ENCODE peak calls at places on chromosomes 2 and 18, in six cellular contexts. W is tibial artery, Z is astrocyte of the spinal cord, B is upper lobe of right lung, E is spleen, I is astrocyte of the cerebellum. C is an unnamed sample.

GRCh38 chr2:201784547-201784946 is 3.8 kb upstream of the ALS2 start:
- DNase-seq in I (no peak), W (no peak), Z (no peak), B (no peak), E (no peak), C (no peak)

GRCh38 chr2:231711677-231712461 is 3.5 kb downstream of the PTMA start:
- DNase-seq in W (no peak), E (peak; percentile 77), B (no peak), Z (no peak), I (no peak), C (no peak)

GRCh38 chr2:189370719-189371118 is 70.6 kb upstream of the WDR75 start:
- DNase-seq in Z (no peak), B (no peak), W (no peak), E (no peak), I (no peak), C (peak; percentile 64)

GRCh38 chr2:189086710-189087109 is 92.9 kb downstream of the COL5A2 start:
- DNase-seq in B (no peak), I (no peak), W (no peak), E (no peak), Z (peak; percentile 51), C (peak; percentile 84)

GRCh38 chr2:109171444-109172334 is 42.7 kb downstream of the SH3RF3 start:
- DNase-seq in W (peak; percentile 96), E (no peak), I (peak; percentile 93), Z (peak; percentile 98), B (no peak), C (peak; percentile 94)

GRCh38 chr2:142531375-142531774 is 346.1 kb upstream of the KYNU start:
- DNase-seq in E (no peak), Z (peak; percentile 7), B (no peak), W (no peak), I (no peak), C (no peak)

GRCh38 chr2:52386433-52386832 is 1354.5 kb upstream of the NRXN1 start:
- DNase-seq in E (no peak), W (no peak), I (no peak), B (no peak), Z (no peak), C (no peak)

GRCh38 chr2:216366777-216367465 is 5.4 kb downstream of the MARCHF4 start:
- DNase-seq in B (no peak), I (no peak), Z (peak; percentile 17), W (no peak), E (no peak), C (no peak)

GRCh38 chr2:221671515-221671914 is 99.4 kb upstream of the EPHA4 start:
- DNase-seq in Z (peak; percentile 46), W (no peak), E (no peak), I (no peak), B (no peak), C (peak; percentile 36)

GRCh38 chr2:85419009-85419711 is 646 bp downstream of the SH2D6 start:
- DNase-seq in I (no peak), Z (no peak), W (no peak), B (no peak), E (no peak), C (no peak)

GRCh38 chr2:20064421-20064820 is 13.0 kb upstream of the LAPTM4A start:
- DNase-seq in B (no peak), I (no peak), E (no peak), Z (no peak), W (no peak), C (no peak)

GRCh38 chr18:38025433-38026038 is 459.9 kb upstream of the CELF4 start:
- DNase-seq in I (peak; percentile 18), Z (peak; percentile 42), B (no peak), E (no peak), W (no peak), C (no peak)

GRCh38 chr2:239724851-239725550 is 300.1 kb downstream of the NDUFA10 start:
- DNase-seq in B (peak; percentile 40), E (peak; percentile 29), W (peak; percentile 44), Z (no peak), I (no peak), C (no peak)

GRCh38 chr2:75787532-75788132 is 76.9 kb upstream of the GCFC2 start:
- DNase-seq in B (no peak), Z (peak; percentile 39), E (no peak), I (peak; percentile 45), W (no peak), C (peak; percentile 42)

GRCh38 chr2:239593455-239593854 is 192.6 kb upstream of the HDAC4 start:
- DNase-seq in E (no peak), W (no peak), B (peak; percentile 35), I (no peak), Z (no peak), C (no peak)

GRCh38 chr2:9271691-9272090 is 65.1 kb downstream of the ASAP2 start:
- DNase-seq in Z (no peak), E (no peak), I (no peak), W (no peak), B (no peak), C (no peak)

GRCh38 chr2:25228848-25229674 is 60.7 kb upstream of the POMC start:
- DNase-seq in I (peak; percentile 37), W (peak; percentile 79), Z (peak; percentile 70), B (peak; percentile 78), E (no peak), C (peak; percentile 76)

DNA sequence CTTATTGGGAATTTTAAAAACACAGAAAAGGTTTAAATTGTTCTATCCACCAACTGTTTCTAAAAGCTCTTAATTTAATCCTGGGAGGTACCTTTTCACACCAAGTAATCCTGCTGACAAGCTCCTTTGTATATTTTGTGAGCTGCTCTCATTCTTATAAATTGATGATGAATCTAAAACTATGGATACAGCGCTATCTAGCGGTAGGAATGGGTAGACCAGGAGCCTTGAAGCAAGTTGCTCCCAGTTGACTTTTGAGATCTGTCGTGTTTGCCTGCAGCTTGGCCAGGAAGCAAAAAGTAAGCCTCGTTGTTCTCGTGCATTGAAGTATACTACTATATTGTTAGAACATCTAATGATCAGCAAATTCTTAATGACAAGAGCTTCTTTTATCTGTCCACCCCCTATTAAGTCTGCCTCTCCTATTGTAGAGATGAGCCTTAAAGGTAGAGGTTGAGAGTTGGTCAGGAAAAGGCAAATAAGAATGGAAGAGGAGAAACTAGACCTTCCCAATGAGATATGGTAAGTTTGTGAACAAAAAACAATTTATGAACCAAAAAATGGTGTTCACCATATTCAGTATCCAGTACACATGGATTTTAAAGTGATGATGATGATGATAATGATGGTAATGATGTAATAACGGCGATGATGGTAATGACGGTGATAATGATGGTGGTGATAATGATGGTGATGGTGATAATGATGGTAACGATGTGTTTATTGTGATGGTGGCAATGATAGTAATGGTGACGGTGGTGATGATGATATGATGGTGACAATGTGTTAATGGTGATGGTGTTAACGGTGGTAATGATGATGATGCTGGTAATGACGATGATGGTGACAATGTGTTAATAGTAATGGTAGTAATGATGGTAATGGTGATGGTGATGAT is 212.1 kb upstream of the NCKAP5 start:
- DNase-seq in B (no peak), Z (peak; percentile 88), E (no peak), W (no peak), I (peak; percentile 76), C (peak; percentile 69)
- TF ChIP-seq CTCF in B (peak; percentile 84), Z (peak; percentile 82), E (peak; percentile 50), W (peak; percentile 78), I (peak; percentile 85), C (peak; percentile 81)

DNA sequence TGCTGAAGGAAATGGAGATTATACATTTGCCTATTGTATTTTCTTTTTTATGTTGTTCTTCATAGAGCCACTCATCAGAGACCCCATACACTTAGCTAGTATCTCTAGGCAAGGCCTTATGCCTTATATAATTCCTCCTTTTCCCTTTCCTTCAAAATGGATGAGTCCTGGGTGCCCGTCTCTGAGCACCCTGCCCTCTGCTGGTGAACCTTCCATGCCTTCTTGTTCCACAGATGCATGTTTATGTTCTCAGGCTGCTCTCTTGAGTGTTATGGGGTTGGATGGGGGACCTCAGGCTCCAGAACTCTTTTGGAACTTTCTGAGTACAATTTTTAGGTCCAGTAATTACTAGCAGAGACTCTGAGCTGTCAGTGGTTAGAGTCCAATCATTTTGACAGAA is 368.6 kb upstream of the SPRED2 start:
- DNase-seq in E (no peak), W (no peak), Z (peak; percentile 3), B (no peak), I (no peak), C (peak; percentile 33)
- TF ChIP-seq CTCF in E (no peak), W (no peak), Z (peak; percentile 37), B (peak; percentile 28), I (peak; percentile 28), C (peak; percentile 45)

GRCh38 chr2:46461716-46462171 is 17.6 kb upstream of the TMEM247 start:
- DNase-seq in W (no peak), I (no peak), B (no peak), E (no peak), Z (no peak), C (no peak)
- TF ChIP-seq CTCF in W (no peak), I (no peak), B (no peak), E (peak; percentile 3), Z (no peak), C (no peak)

GRCh38 chr18:2087877-2088673 is 483.2 kb downstream of the METTL4 start:
- DNase-seq in I (no peak), Z (no peak), E (no peak), W (no peak), B (no peak), C (no peak)

GRCh38 chr18:2086439-2086838 is 484.9 kb downstream of the METTL4 start:
- DNase-seq in I (no peak), B (no peak), W (no peak), Z (no peak), E (no peak), C (no peak)

GRCh38 chr18:2082676-2083075 is 488.6 kb downstream of the METTL4 start:
- DNase-seq in I (no peak), B (no peak), E (no peak), Z (no peak), W (no peak), C (no peak)

GRCh38 chr18:2089416-2089815 is 481.9 kb downstream of the METTL4 start:
- DNase-seq in B (no peak), Z (no peak), E (no peak), W (no peak), I (no peak), C (no peak)

GRCh38 chr18:2083691-2084090 is 487.6 kb downstream of the METTL4 start:
- DNase-seq in Z (no peak), W (no peak), I (no peak), B (no peak), E (no peak), C (no peak)
- TF ChIP-seq CTCF in Z (no peak), W (no peak), I (peak; percentile 7), B (peak; percentile 12), E (no peak), C (no peak)

DNA sequence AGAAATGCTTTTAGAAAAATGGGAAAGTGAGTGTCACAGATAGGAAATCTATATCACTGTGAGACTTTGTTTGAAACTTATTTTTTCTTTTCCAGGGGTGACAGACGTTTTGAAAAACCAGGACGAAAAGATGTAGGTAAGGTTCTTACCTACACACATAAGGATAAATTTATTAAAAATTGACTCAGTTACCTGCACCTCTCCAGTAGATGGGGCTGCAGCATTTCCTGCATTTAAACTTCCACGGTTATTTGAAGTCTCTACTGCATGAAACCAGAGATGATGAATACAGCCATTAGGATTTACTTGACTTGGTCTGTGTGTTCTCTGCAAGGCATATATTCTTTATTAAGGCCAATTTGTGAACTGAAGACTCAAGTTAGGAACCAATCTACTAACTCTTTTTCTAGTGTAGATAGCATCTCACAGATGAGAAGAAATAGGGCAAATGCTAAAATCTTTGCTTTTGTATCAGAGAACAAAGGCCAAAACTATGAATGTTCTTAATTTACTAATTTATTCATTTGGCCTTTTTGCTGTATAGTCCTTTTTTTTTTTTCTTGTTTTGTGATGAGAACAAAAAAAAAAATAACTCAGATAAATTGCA is 15.0 kb downstream of the KCNJ13 start:
- DNase-seq in I (peak; percentile 35), E (no peak), Z (peak; percentile 54), W (no peak), B (no peak), C (peak; percentile 37)
- TF ChIP-seq CTCF in I (peak; percentile 71), E (peak; percentile 20), Z (peak; percentile 65), W (peak; percentile 13), B (peak; percentile 34), C (peak; percentile 51)

GRCh38 chr2:223601932-223602676 is at the start of gene SCG2:
- DNase-seq in Z (peak; percentile 96), E (peak; percentile 77), B (peak; percentile 81), W (peak; percentile 83), I (peak; percentile 93), C (peak; percentile 91)
- TF ChIP-seq CTCF in Z (peak; percentile 46), E (no peak), B (peak; percentile 39), W (peak; percentile 20), I (peak; percentile 36), C (peak; percentile 31)